ENCODE peak calls at places on chromosomes 16 and 17, in four cellular contexts. X is fibroblast of villous mesenchyme, S is cardiac muscle cell, Q is Panc1. W is an unnamed sample.

GRCh38 chr17:16342979-16343378 is 10.3 kb downstream of the CENPV start:
- DNase-seq in Q (no peak), X (no peak), S (no peak), W (no peak)

GRCh38 chr16:68685685-68686478 is 40.8 kb downstream of the CDH3 start:
- DNase-seq in Q (no peak), X (no peak), S (no peak), W (no peak)

GRCh38 chr17:42821176-42821575 is 2.9 kb downstream of the BECN1 start:
- DNase-seq in X (peak), Q (no peak), S (no peak), W (no peak)

GRCh38 chr17:27533874-27534815 is 77.9 kb downstream of the KSR1 start:
- DNase-seq in Q (no peak), S (no peak), X (peak), W (peak)

GRCh38 chr17:21285164-21286065 is 904 bp downstream of the MAP2K3 start:
- DNase-seq in Q (no peak), S (peak), X (peak), W (no peak)

GRCh38 chr17:72811976-72812687 is 280.4 kb downstream of the SLC39A11 start:
- DNase-seq in Q (no peak), X (no peak), S (no peak), W (no peak)

GRCh38 chr16:8620535-8620934 is 963 bp upstream of the METTL22 start:
- DNase-seq in S (no peak), Q (no peak), X (no peak), W (no peak)

GRCh38 chr17:62825182-62825581 is 17.1 kb upstream of the MARCHF10 start:
- DNase-seq in Q (no peak), X (no peak), S (no peak), W (no peak)

GRCh38 chr17:7561028-7561575 is 617 bp upstream of the SENP3 start:
- DNase-seq in S (peak), X (peak), Q (peak), W (no peak)

GRCh38 chr17:54901230-54901847 is 687 bp downstream of the TOM1L1 start:
- DNase-seq in X (peak), Q (no peak), S (no peak), W (no peak)

GRCh38 chr16:88769617-88770458 is 15.2 kb downstream of the PIEZO1 start:
- DNase-seq in X (peak), Q (no peak), S (peak), W (no peak)

GRCh38 chr16:78976212-78976611 is 624.3 kb downstream of the MAF start:
- DNase-seq in S (no peak), Q (no peak), X (no peak), W (no peak)

GRCh38 chr16:56614549-56614991 is 6.2 kb downstream of the MT2A start:
- DNase-seq in X (peak), Q (no peak), S (no peak), W (peak)

GRCh38 chr17:31529841-31530251 is 138.4 kb downstream of the RAB11FIP4 start:
- DNase-seq in X (no peak), Q (no peak), S (no peak), W (no peak)

GRCh38 chr16:28155293-28155692 is 56.5 kb downstream of the XPO6 start:
- DNase-seq in X (no peak), S (no peak), Q (no peak), W (no peak)

GRCh38 chr17:75475851-75476250 is 19.4 kb downstream of the TMEM94 start:
- DNase-seq in S (peak), Q (no peak), X (no peak), W (no peak)

GRCh38 chr16:12283596-12283995 is 307.1 kb downstream of the SNX29 start:
- DNase-seq in S (no peak), X (no peak), Q (no peak), W (no peak)

GRCh38 chr16:56269824-56270684 is 78.8 kb downstream of the GNAO1 start:
- DNase-seq in Q (no peak), X (peak), S (peak), W (no peak)

GRCh38 chr17:43712397-43712796 is 46.2 kb downstream of the SOST start:
- DNase-seq in X (no peak), S (no peak), Q (no peak), W (no peak)

GRCh38 chr16:85856054-85856453 is 42.9 kb upstream of the IRF8 start:
- DNase-seq in S (no peak), X (no peak), Q (no peak), W (no peak)

GRCh38 chr17:17186051-17186450 is 20.1 kb downstream of the PLD6 start:
- DNase-seq in S (peak), Q (no peak), X (no peak), W (no peak)

GRCh38 chr16:1082266-1082951 is 9.9 kb downstream of the SSTR5 start:
- DNase-seq in Q (no peak), S (no peak), X (peak), W (no peak)

GRCh38 chr16:84616515-84616914 is 1.4 kb downstream of the COTL1 start:
- DNase-seq in S (no peak), X (peak), Q (no peak), W (no peak)

GRCh38 chr17:75457047-75457654 is 716 bp downstream of the TMEM94 start:
- DNase-seq in X (no peak), S (peak), Q (no peak), W (no peak)

GRCh38 chr16:31179153-31179746 is 689 bp upstream of the FUS start:
- DNase-seq in X (peak), S (no peak), Q (no peak), W (no peak)

DNA sequence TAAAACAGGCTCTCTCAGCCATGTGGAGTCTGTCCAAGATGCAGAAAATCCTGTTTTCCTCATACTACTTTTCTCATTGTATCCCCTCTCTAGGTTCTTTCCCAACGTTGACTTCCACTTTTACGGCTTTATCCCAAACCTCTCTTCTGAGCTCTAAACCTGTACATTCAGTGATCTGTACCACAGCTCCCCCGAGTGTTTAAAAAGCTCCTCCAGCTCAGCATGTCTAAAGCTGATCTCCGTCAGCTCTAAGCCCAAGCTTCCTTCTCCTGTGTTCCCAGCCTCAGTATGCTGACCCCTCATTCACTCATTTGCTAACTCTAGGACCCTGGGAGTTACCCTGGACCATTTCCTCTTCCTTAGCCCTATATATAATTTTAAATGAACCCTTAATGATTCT is 144.6 kb downstream of the DNAH9 start:
- DNase-seq in Q (no peak), S (peak), X (no peak), W (no peak)
- TF ChIP-seq CTCF in Q (peak), S (no peak), X (no peak), W (peak)

GRCh38 chr17:57399690-57400089 is 143.4 kb downstream of the MSI2 start:
- DNase-seq in Q (no peak), X (no peak), S (no peak), W (no peak)
- TF ChIP-seq CTCF in Q (no peak), X (no peak), S (no peak), W (no peak)

GRCh38 chr16:66580605-66581209 is 1.4 kb downstream of the CMTM2 start:
- DNase-seq in S (peak), X (peak), Q (no peak), W (peak)
- TF ChIP-seq CTCF in S (no peak), X (no peak), Q (no peak), W (peak)

GRCh38 chr16:51041546-51041945 is 109.5 kb downstream of the SALL1 start:
- DNase-seq in S (no peak), Q (no peak), X (no peak), W (no peak)
- TF ChIP-seq CTCF in S (no peak), Q (no peak), X (no peak), W (no peak)

W was measured in epithelial cell of proximal tubule.